ENCODE peak calls at places on chromosomes 13 and 19, in nine cellular contexts. W, K, E, R, T, M, I, Q and S are unnamed samples.

GRCh38 chr13:38947049-38947448 is 43.6 kb downstream of the STOML3 start:
- DNase-seq in I (no peak), T (peak; percentile 26), E (no peak), W (no peak), M (no peak), R (no peak), K (no peak), Q (no peak), S (no peak)

GRCh38 chr13:77267362-77267761 is 59.5 kb downstream of the MYCBP2 start:
- DNase-seq in T (no peak), I (peak; percentile 34), R (no peak), M (no peak), Q (no peak), K (no peak), E (no peak), W (no peak), S (no peak)

GRCh38 chr19:48329167-48329891 is 4.0 kb downstream of the EMP3 start:
- DNase-seq in E (no peak), W (no peak), Q (no peak), T (peak; percentile 68), I (peak; percentile 59), M (no peak), K (no peak), R (no peak), S (no peak)

GRCh38 chr13:98332691-98333090 is 155.6 kb upstream of the RNF113B start:
- DNase-seq in E (no peak), K (no peak), T (no peak), R (no peak), I (no peak), Q (no peak), W (no peak), M (no peak), S (no peak)

GRCh38 chr13:91381371-91381770 is 17.1 kb upstream of the GPC5 start:
- DNase-seq in I (peak; percentile 28), E (no peak), T (peak; percentile 25), W (no peak), M (no peak), K (peak; percentile 36), R (no peak), Q (no peak), S (no peak)

GRCh38 chr13:24168392-24168750 is 7.9 kb downstream of the SPATA13 start:
- DNase-seq in E (no peak), I (no peak), K (no peak), Q (no peak), M (no peak), W (no peak), R (no peak), T (no peak), S (no peak)

GRCh38 chr19:13861714-13862531 is 15.0 kb upstream of the NANOS3 start:
- DNase-seq in E (peak; percentile 81), Q (peak; percentile 97), T (peak; percentile 78), R (peak; percentile 95), M (peak; percentile 71), W (peak; percentile 97), I (peak; percentile 87), K (peak; percentile 85), S (peak; percentile 95)

GRCh38 chr13:74550039-74550438 is 415.8 kb upstream of the KLF12 start:
- DNase-seq in W (no peak), M (no peak), I (no peak), T (peak; percentile 13), K (no peak), R (no peak), Q (no peak), E (no peak), S (no peak)

GRCh38 chr19:34788074-34788473 is 15.1 kb upstream of the ZNF599 start:
- DNase-seq in M (no peak), R (no peak), E (no peak), T (no peak), I (no peak), K (no peak), Q (no peak), W (no peak), S (no peak)

GRCh38 chr13:76792680-76793334 is 93.4 kb downstream of the KCTD12 start:
- DNase-seq in M (no peak), K (no peak), E (no peak), R (peak; percentile 68), Q (peak; percentile 71), T (peak; percentile 37), W (no peak), I (peak; percentile 66), S (no peak)

GRCh38 chr13:36480726-36481485 is 48.6 kb downstream of the CCNA1 start:
- DNase-seq in M (no peak), I (no peak), E (no peak), K (no peak), W (no peak), T (no peak), R (no peak), Q (no peak), S (no peak)

GRCh38 chr19:38657633-38658222 is 10.3 kb downstream of the ACTN4 start:
- DNase-seq in K (no peak), I (peak; percentile 89), M (no peak), W (no peak), T (peak; percentile 99), Q (no peak), E (no peak), R (no peak), S (no peak)

GRCh38 chr13:41458939-41459753 is 1.8 kb downstream of the RGCC start:
- DNase-seq in K (peak; percentile 5), E (no peak), Q (peak; percentile 65), M (no peak), T (peak; percentile 65), I (peak; percentile 72), W (peak; percentile 68), R (peak; percentile 45), S (peak; percentile 65)

DNA sequence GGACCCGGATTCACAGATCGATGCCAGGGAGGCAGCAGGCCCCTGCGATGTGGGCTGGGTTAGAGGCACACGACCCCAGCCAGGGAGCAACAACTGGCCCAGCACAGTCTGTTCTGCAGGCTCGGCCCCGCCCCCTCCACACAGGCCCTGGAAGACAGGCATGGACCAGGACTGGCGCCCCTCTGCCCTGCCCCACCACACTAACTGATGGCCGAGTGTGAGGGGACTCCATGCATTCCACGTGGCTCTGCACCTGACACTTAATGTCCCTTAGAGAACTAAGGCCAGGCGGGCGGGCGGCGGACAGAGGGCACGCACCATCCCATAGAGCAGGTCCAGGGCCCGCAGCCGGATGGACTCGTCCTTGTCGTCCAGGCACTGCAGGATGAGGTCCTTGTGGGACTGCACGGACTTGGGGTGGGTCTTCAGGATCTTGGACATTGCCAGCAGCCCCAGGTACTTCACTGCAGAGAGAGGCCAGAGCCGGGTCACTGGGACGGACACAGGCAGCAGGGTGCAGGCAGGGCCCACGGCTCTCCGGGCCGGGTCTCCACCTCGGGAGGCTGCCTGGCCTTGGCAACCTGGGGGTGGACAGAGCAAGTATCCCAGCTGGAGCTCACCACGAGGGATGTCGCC is 24.8 kb downstream of the IZUMO4 start:
- DNase-seq in M (no peak), E (no peak), R (no peak), K (no peak), W (no peak), Q (no peak), T (no peak), I (no peak), S (no peak)
- H3K36me3 ChIP-seq in M (peaks cover 69% of the 10 kb centered on the region), E (peaks cover 39% of the 10 kb centered on the region), R (peaks cover 100% of the 10 kb centered on the region), K (peaks cover 49% of the 10 kb centered on the region), W (peaks cover 16% of the 10 kb centered on the region), Q (peaks cover 100% of the 10 kb centered on the region), T (peaks cover 54% of the 10 kb centered on the region), I (peaks cover 80% of the 10 kb centered on the region), S (peaks cover 100% of the 10 kb centered on the region)

DNA sequence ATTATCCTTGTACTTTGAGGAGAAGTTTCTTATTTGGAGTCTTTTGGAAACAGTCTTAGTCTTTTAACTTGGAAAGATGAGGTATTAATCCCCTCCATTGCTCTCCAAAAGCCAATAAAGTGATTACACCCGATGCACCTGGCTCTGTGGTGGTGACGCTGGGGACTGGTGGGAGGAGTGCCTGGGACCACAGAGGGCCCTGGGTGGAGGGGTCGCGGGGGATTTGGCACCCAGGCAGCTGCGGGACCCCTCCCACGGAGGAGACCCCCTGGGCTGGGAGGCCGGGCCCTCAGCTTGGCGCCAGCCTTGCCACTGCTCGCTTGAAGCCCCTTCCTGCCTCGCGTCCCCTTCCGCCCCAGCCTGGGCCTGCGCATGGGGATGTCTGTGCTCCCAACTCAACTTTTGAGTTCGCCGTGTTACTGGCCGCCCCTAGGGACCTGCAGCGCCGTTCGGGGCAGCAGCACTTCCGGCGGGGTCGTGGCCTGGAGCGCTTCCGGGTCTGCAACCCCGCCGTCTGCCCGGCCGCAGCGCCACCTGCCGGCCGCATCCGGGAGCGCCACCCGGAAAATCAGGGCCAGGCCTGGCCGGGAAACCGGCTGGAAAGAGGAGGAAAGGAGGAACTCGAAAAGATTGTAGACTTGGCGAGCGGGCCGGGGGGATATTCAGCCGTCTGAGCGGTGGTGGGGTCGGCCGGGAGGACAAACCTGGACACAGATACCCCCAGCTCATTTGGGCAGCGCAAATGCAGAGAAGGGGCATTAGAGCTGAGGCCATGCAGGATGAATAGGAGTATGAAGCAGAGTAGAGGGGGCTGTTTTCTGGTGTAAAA is 8.4 kb downstream of the PEAK3 start:
- DNase-seq in E (peak; percentile 52), W (peak; percentile 92), T (peak; percentile 20), K (peak; percentile 86), I (peak; percentile 52), R (peak; percentile 71), M (no peak), Q (peak; percentile 86), S (peak; percentile 84)
- TF ChIP-seq CTCF in E (peak; percentile 97), W (peak; percentile 91), T (peak; percentile 92), K (peak; percentile 96), I (peak; percentile 88), R (no peak), M (peak; percentile 99), Q (peak; percentile 97), S (peak; percentile 96)

DNA sequence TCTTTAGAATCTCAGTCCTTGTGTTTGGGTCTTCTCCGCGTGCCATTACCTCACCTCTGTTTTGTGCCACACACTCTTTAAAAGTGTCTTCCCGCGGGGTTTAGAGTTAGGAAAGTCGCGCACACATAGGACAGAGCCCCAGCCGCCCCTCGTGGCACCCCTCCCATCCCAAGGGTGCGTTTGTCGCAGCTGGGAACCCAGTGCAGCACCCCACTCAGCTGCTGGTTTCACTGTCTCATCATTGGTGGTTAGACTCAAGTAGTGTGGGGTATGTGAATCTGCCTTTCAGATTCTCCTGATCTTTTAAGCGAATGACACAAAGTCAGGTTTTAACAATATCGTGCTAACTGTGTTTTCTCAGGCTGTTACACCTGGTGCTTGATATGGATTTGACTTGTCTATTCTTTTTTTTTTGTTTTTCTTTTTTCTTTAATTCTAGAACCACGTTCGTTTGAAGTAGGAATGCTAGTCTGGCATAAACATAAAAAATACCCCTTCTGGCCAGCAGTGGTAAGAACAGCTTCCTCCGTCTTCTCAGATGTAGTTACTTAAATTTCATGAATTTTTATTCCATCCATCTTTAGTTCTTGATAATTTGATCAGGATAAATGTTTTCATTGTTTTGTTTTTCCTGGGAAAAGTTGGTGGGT is 19.5 kb upstream of the NDUFS7 start:
- DNase-seq in K (no peak), R (no peak), Q (no peak), I (peak; percentile 20), T (no peak), M (no peak), E (no peak), W (no peak), S (no peak)
- H3K36me3 ChIP-seq in K (peaks cover 32% of the 10 kb centered on the region), R (peaks cover 73% of the 10 kb centered on the region), Q (peaks cover 69% of the 10 kb centered on the region), I (peaks cover 49% of the 10 kb centered on the region), T (peaks cover 21% of the 10 kb centered on the region), M (peaks cover 37% of the 10 kb centered on the region), E (peaks cover 10% of the 10 kb centered on the region), W (peaks cover 8% of the 10 kb centered on the region), S (peaks cover 86% of the 10 kb centered on the region)

GRCh38 chr13:113832204-113832603 is 31.7 kb downstream of the GAS6 start:
- DNase-seq in Q (no peak), E (no peak), I (no peak), W (no peak), M (no peak), T (no peak), K (no peak), R (no peak), S (peak; percentile 41)
- TF ChIP-seq CTCF in Q (no peak), E (no peak), I (no peak), W (no peak), M (no peak), T (no peak), K (no peak), R (no peak), S (no peak)